ENCODE peak calls at places on chromosome 3, in seven cellular contexts. F, O, X, A, B, G and P are unnamed samples.

GRCh38 chr3:55282994-55283393 is 204.1 kb downstream of the WNT5A start:
- DNase-seq in F (no peak), B (no peak), X (no peak), O (no peak), A (peak), G (no peak), P (no peak)

GRCh38 chr3:117622130-117622841 is 912.7 kb downstream of the TUSC7 start:
- DNase-seq in G (no peak), F (no peak), X (no peak), O (no peak), B (no peak), A (no peak), P (no peak)

GRCh38 chr3:188468672-188469071 is 314.7 kb downstream of the LPP start:
- DNase-seq in F (peak), O (no peak), G (no peak), X (no peak), A (no peak), B (no peak), P (no peak)

GRCh38 chr3:18258492-18258891 is 166.6 kb downstream of the SATB1 start:
- DNase-seq in F (no peak), A (no peak), O (no peak), X (no peak), B (no peak), G (no peak), P (no peak)

GRCh38 chr3:99499235-99499798 is 139.1 kb upstream of the COL8A1 start:
- DNase-seq in B (peak), F (peak), A (peak), O (peak), G (no peak), X (peak), P (peak)

GRCh38 chr3:124769462-124769861 is 39.2 kb downstream of the UMPS start:
- DNase-seq in F (no peak), X (no peak), B (no peak), O (no peak), G (no peak), A (no peak), P (no peak)

GRCh38 chr3:11717768-11718581 is 74.3 kb upstream of the VGLL4 start:
- DNase-seq in B (no peak), A (no peak), G (no peak), F (no peak), X (peak), O (no peak), P (no peak)

GRCh38 chr3:172042136-172042535 is 2.8 kb downstream of the FNDC3B start:
- DNase-seq in F (no peak), B (no peak), X (no peak), O (no peak), G (no peak), A (no peak), P (no peak)

GRCh38 chr3:148205945-148206845 is 491.5 kb upstream of the AGTR1 start:
- DNase-seq in O (no peak), B (no peak), A (no peak), F (no peak), X (no peak), G (no peak), P (no peak)

GRCh38 chr3:14150078-14150477 is 25.2 kb downstream of the TMEM43 start:
- DNase-seq in X (no peak), G (no peak), A (no peak), O (no peak), B (no peak), F (no peak), P (no peak)

GRCh38 chr3:9916734-9917680 is at the start of gene IL17RC:
- DNase-seq in X (peak), B (no peak), F (peak), O (peak), A (peak), G (peak), P (peak)

GRCh38 chr3:4138784-4139431 is 164.3 kb upstream of the SETMAR start:
- DNase-seq in A (no peak), X (no peak), F (no peak), B (no peak), G (no peak), O (no peak), P (no peak)

GRCh38 chr3:197478746-197479668 is 76.8 kb downstream of the BDH1 start:
- DNase-seq in X (no peak), G (no peak), A (no peak), O (no peak), B (no peak), F (no peak), P (no peak)

GRCh38 chr3:27216955-27217552 is 152.1 kb downstream of the NEK10 start:
- DNase-seq in G (no peak), X (no peak), A (no peak), F (no peak), O (no peak), B (no peak), P (no peak)

GRCh38 chr3:155032918-155033317 is 47.2 kb upstream of the MME start:
- DNase-seq in O (no peak), G (no peak), F (no peak), A (no peak), X (no peak), B (no peak), P (no peak)

GRCh38 chr3:150589759-150590158 is 13.4 kb upstream of the SELENOT start:
- DNase-seq in X (no peak), F (no peak), B (no peak), O (no peak), G (no peak), A (no peak), P (no peak)

GRCh38 chr3:197501496-197501878 is 54.3 kb downstream of the BDH1 start:
- DNase-seq in O (peak), F (no peak), X (peak), G (no peak), A (no peak), B (peak), P (no peak)

GRCh38 chr3:61723038-61723437 is 161.7 kb downstream of the PTPRG start:
- DNase-seq in X (no peak), B (no peak), A (no peak), G (no peak), F (no peak), O (no peak), P (no peak)

GRCh38 chr3:78757734-78758133 is 1010.1 kb downstream of the ROBO1 start:
- DNase-seq in A (no peak), F (no peak), B (no peak), G (no peak), X (no peak), O (no peak), P (no peak)

GRCh38 chr3:14295777-14296176 is 106.6 kb upstream of the SLC6A6 start:
- DNase-seq in A (no peak), G (no peak), F (no peak), B (no peak), O (no peak), X (no peak), P (no peak)

GRCh38 chr3:11391172-11391879 is 119.1 kb downstream of the ATG7 start:
- DNase-seq in B (no peak), X (no peak), O (no peak), G (no peak), A (no peak), F (no peak), P (no peak)

GRCh38 chr3:132255041-132255745 is 62.0 kb upstream of the ACP3 start:
- DNase-seq in G (no peak), F (no peak), A (no peak), O (no peak), B (no peak), X (no peak), P (no peak)

GRCh38 chr3:177294221-177294620 is 96.9 kb upstream of the TBL1XR1 start:
- DNase-seq in A (no peak), X (no peak), F (no peak), O (no peak), B (no peak), G (no peak), P (no peak)

GRCh38 chr3:196246612-196247308 is 30.4 kb downstream of the SLC51A start:
- DNase-seq in G (no peak), X (no peak), B (no peak), O (no peak), A (no peak), F (no peak), P (no peak)

GRCh38 chr3:46748160-46748559 is 30.5 kb upstream of the PRSS50 start:
- DNase-seq in G (no peak), A (no peak), O (no peak), F (no peak), B (no peak), X (no peak), P (no peak)

GRCh38 chr3:46266598-46266997 is 24.3 kb downstream of the CCR3 start:
- DNase-seq in G (no peak), B (no peak), O (no peak), F (no peak), A (no peak), X (no peak), P (no peak)

GRCh38 chr3:159045279-159045678 is 243.4 kb downstream of the MFSD1 start:
- DNase-seq in F (no peak), X (no peak), G (no peak), B (no peak), O (no peak), A (no peak), P (no peak)

GRCh38 chr3:171791695-171792082 is 18.6 kb downstream of the PLD1 start:
- DNase-seq in O (no peak), F (no peak), A (no peak), G (no peak), X (peak), B (no peak), P (no peak)

GRCh38 chr3:1942751-1943150 is 155.9 kb upstream of the CNTN4 start:
- DNase-seq in X (no peak), F (no peak), A (no peak), G (no peak), O (no peak), B (no peak), P (no peak)

GRCh38 chr3:29152379-29152778 is 128.5 kb upstream of the RBMS3 start:
- DNase-seq in O (no peak), G (no peak), B (no peak), A (peak), F (no peak), X (no peak), P (no peak)

GRCh38 chr3:160793853-160794252 is 37.8 kb downstream of the PPM1L start:
- DNase-seq in A (no peak), O (no peak), F (no peak), B (no peak), G (no peak), X (no peak), P (no peak)

GRCh38 chr3:123449092-123449985 is 449 bp upstream of the ADCY5 start:
- DNase-seq in A (peak), X (no peak), B (no peak), F (peak), O (peak), G (peak), P (no peak)

GRCh38 chr3:142029791-142030190 is 119.6 kb downstream of the TFDP2 start:
- DNase-seq in B (no peak), X (no peak), O (no peak), G (no peak), A (no peak), F (no peak), P (no peak)

GRCh38 chr3:90080988-90081387 is 973.6 kb downstream of the EPHA3 start:
- DNase-seq in A (no peak), F (no peak), G (no peak), O (no peak), B (no peak), X (no peak), P (no peak)

GRCh38 chr3:136195258-136196063 is 674 bp downstream of the MSL2 start:
- DNase-seq in A (peak), F (peak), B (no peak), O (peak), G (peak), X (peak), P (peak)

GRCh38 chr3:136193273-136194043 is 2.7 kb downstream of the MSL2 start:
- DNase-seq in A (no peak), O (no peak), G (no peak), B (no peak), X (no peak), F (no peak), P (no peak)

GRCh38 chr3:136196064-136196400 is at the start of gene MSL2:
- DNase-seq in A (no peak), X (no peak), O (no peak), F (no peak), G (no peak), B (no peak), P (no peak)

GRCh38 chr3:136196401-136197158 is 445 bp upstream of the MSL2 start:
- DNase-seq in B (peak), A (peak), G (peak), O (peak), X (peak), F (peak), P (peak)

DNA sequence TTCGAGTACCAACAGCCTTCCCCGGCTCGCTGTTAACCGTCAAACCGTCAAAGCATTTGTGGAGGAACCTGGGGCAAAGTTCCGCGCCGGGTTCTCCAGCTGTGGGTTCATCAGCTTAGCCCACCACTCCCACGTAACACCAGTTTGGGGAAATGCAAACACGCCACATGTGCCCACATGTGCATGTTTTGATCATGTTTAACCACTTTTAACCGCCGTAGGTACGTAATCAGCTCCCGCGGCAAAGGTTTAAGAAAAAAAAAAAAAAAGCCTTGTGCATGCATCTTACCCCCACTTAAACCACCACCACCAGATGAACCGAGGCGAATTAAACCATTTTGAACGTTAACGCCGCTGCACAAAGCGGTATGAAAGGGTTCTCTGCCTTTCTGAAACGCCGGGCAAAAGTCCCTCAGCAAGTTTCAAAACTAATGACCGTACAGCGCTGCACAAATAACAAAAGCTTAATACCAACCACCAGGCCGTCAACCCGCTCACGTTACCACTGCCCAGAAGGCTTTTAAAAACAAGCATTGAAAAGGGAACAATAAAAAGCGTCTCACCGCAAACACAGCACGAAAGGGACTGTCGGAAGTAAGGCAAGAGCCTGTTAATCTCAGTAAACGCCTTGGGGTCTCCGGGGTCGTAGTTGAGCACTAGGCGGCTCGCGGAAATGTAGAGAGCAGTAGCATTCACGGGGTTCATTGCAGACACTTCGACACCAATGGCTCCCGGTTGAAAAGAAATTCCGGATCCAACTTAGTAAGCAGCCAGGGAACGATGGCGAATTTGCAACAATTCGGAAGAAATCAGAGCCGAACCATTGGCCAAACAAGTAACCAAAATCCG is 1.5 kb downstream of the MSL2 start:
- DNase-seq in G (no peak), B (peak), O (no peak), F (no peak), A (peak), X (no peak), P (no peak)
- TF ChIP-seq SP1 in G (no peak), B (no peak), O (no peak), F (no peak), A (no peak), X (no peak), P (no peak)

GRCh38 chr3:190059242-190059590 is 61.5 kb downstream of the P3H2 start:
- DNase-seq in G (no peak), O (no peak), X (no peak), F (no peak), A (no peak), B (no peak), P (no peak)

GRCh38 chr3:190060401-190060800 is 60.3 kb downstream of the P3H2 start:
- DNase-seq in F (no peak), A (no peak), G (no peak), O (no peak), B (no peak), X (no peak), P (no peak)

GRCh38 chr3:190065204-190065603 is 55.5 kb downstream of the P3H2 start:
- DNase-seq in F (no peak), B (no peak), O (no peak), G (no peak), A (no peak), X (no peak), P (no peak)

GRCh38 chr3:190063490-190063889 is 57.2 kb downstream of the P3H2 start:
- DNase-seq in A (no peak), X (no peak), O (no peak), B (no peak), F (no peak), G (no peak), P (no peak)

GRCh38 chr3:190064112-190064511 is 56.6 kb downstream of the P3H2 start:
- DNase-seq in O (no peak), A (no peak), F (no peak), B (no peak), X (no peak), G (no peak), P (peak)
- TF ChIP-seq SP1 in O (no peak), A (no peak), F (no peak), B (no peak), X (no peak), G (no peak), P (peak)

DNA sequence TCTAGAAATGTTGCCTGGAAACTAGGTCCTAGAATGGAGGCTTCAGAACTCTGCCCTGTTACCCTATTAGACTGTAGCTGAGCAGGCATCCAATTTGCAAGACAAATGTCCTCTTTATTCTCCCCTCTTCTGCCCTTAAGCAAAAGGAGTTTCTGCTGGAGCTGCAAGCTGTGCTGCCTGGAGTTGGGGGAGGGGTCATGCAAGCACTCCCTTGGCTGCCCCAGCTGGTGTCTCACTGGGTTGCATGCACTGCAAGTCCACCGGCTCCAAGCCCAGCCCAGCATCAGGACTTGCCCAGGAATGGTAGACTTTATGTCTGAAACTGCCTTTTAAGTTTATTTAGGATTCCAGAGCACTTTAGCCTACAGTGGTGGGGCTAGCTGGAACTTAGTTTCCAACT is 15.7 kb upstream of the RBP2 start:
- DNase-seq in B (no peak), F (no peak), X (no peak), O (no peak), A (peak), G (peak), P (no peak)
- TF ChIP-seq SP1 in B (no peak), F (no peak), X (no peak), O (no peak), A (no peak), G (no peak), P (no peak)

GRCh38 chr3:42177801-42178150 is 86.6 kb downstream of the TRAK1 start:
- DNase-seq in X (no peak), G (no peak), B (no peak), O (no peak), F (no peak), A (no peak), P (no peak)

GRCh38 chr3:42176635-42177034 is 85.5 kb downstream of the TRAK1 start:
- DNase-seq in B (no peak), G (no peak), X (no peak), A (no peak), F (no peak), O (no peak), P (no peak)

GRCh38 chr3:42177068-42177800 is 86.1 kb downstream of the TRAK1 start:
- DNase-seq in X (no peak), O (no peak), G (no peak), F (no peak), B (no peak), A (no peak), P (no peak)

GRCh38 chr3:42180901-42181300 is 85.1 kb downstream of the CCK start:
- DNase-seq in O (no peak), X (peak), B (no peak), F (no peak), A (no peak), G (no peak), P (no peak)

DNA sequence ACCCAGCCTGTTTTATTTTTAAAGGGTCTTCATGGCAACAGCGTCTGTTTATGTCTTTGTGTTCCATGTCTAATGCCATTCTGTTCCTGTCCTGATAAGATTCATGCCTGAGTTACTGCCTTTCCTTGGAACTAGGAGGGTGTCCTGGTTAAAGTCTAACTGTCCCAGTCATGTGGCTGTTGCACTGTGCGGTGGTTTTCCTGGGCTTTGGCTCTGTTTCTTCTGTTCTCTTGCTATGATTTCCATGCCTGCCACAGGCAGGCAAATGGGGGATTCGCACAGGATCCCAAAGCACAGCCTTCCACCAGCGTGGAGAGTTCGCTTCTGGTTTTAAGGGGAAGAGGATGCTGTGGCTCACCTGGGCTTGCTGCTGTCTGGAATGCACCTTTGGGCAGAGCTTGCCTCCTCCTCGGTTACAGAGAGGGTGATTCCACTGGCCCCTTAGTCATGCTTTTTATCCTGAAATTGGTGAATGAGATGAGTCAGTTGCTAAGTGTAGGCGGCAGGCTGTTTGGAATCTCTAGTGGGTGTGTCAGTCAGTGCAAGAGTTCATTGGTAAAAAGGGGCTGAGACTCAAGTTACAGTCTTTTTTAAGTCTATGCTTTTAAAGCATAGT is 86.8 kb downstream of the CCK start:
- DNase-seq in F (peak), O (peak), B (no peak), A (peak), X (peak), G (peak), P (peak)
- TF ChIP-seq SP1 in F (no peak), O (no peak), B (no peak), A (no peak), X (no peak), G (no peak), P (peak)

GRCh38 chr3:53579636-53580035 is 85.2 kb downstream of the CACNA1D start:
- DNase-seq in B (no peak), G (no peak), A (no peak), F (no peak), O (no peak), X (no peak), P (no peak)

GRCh38 chr3:53583161-53583690 is 88.8 kb downstream of the CACNA1D start:
- DNase-seq in B (no peak), G (no peak), O (no peak), F (no peak), X (no peak), A (no peak), P (no peak)

GRCh38 chr3:53581671-53582070 is 87.3 kb downstream of the CACNA1D start:
- DNase-seq in X (no peak), O (no peak), B (no peak), G (no peak), F (no peak), A (no peak), P (no peak)

GRCh38 chr3:53577486-53577885 is 83.1 kb downstream of the CACNA1D start:
- DNase-seq in F (no peak), O (no peak), A (no peak), X (no peak), G (no peak), B (no peak), P (no peak)
- TF ChIP-seq SP1 in F (no peak), O (no peak), A (no peak), X (no peak), G (no peak), B (no peak), P (no peak)